ENCODE peak calls at places on chromosomes 16 and 17, in five cellular contexts. D is hepatic stellate cell, C is GM19239, W is breast epithelium, Y is neural crest cell. R is an unnamed sample.

GRCh38 chr17:73003487-73003886 is 89.0 kb downstream of the SLC39A11 start:
- DNase-seq in D (no peak), C (no peak), W (no peak), Y (no peak), R (no peak)

GRCh38 chr17:63066158-63066808 is 100.2 kb downstream of the TANC2 start:
- DNase-seq in D (no peak), C (no peak), W (no peak), Y (no peak), R (no peak)

GRCh38 chr16:75476817-75477216 is 12.3 kb upstream of the TMEM170A start:
- DNase-seq in D (no peak), C (no peak), W (no peak), Y (no peak), R (no peak)

GRCh38 chr17:77451894-77452852 is 311.4 kb downstream of the SEC14L1 start:
- DNase-seq in D (peak), C (no peak), W (peak), Y (no peak), R (no peak)

GRCh38 chr16:65876624-65877023 is 489.9 kb upstream of the CDH5 start:
- DNase-seq in D (no peak), C (no peak), W (no peak), Y (no peak), R (no peak)

GRCh38 chr16:59412275-59412841 is 678.2 kb upstream of the GOT2 start:
- DNase-seq in D (no peak), C (no peak), W (no peak), Y (no peak), R (no peak)

GRCh38 chr16:31134625-31135534 is 647 bp downstream of the PRSS8 start:
- DNase-seq in D (no peak), C (no peak), W (peak), Y (no peak), R (no peak)

GRCh38 chr17:28384281-28385036 is 13.0 kb downstream of the SARM1 start:
- DNase-seq in D (no peak), C (peak), W (no peak), Y (no peak), R (no peak)

GRCh38 chr17:58280480-58281217 is at the start of gene MPO:
- DNase-seq in D (no peak), C (no peak), W (no peak), Y (no peak), R (no peak)

GRCh38 chr17:27602721-27603445 is 28.1 kb upstream of the LGALS9 start:
- DNase-seq in D (peak), C (peak), W (peak), Y (peak), R (peak)

GRCh38 chr17:71423871-71424546 is 696.8 kb upstream of the SOX9 start:
- DNase-seq in D (no peak), C (no peak), W (no peak), Y (no peak), R (peak)